ENCODE peak calls at places on chromosome 19, in seven cellular contexts. L is A549, X is heart left ventricle, D is upper lobe of left lung, T is ovary, W is body of pancreas, O is gastrocnemius medialis. Z is an unnamed sample.
A peak's percentile ranks its signal among the peaks of the same experiment; 100 is the strongest.

GRCh38 chr19:47330466-47330869 is 1.5 kb upstream of the C5AR2 start:
- DNase-seq in D (no peak), W (no peak), T (no peak), L (no peak), X (no peak), O (no peak), Z (no peak)

GRCh38 chr19:8639821-8640401 is 9.5 kb downstream of the NFILZ start:
- DNase-seq in L (peak; percentile 92), D (no peak), W (no peak), O (no peak), X (no peak), T (no peak), Z (no peak)

GRCh38 chr19:54199401-54199800 is 1.3 kb upstream of the RPS9 start:
- DNase-seq in D (no peak), O (no peak), L (no peak), T (no peak), W (no peak), X (no peak), Z (no peak)

GRCh38 chr19:30696514-30696913 is 324.3 kb downstream of the ZNF536 start:
- DNase-seq in O (no peak), L (peak; percentile 78), X (no peak), W (peak; percentile 66), T (no peak), D (peak; percentile 25), Z (peak; percentile 8)

GRCh38 chr19:31231181-31231580 is 118.1 kb downstream of the TSHZ3 start:
- DNase-seq in L (no peak), T (no peak), D (no peak), X (no peak), W (no peak), O (no peak), Z (no peak)

GRCh38 chr19:1618157-1619093 is 13.2 kb upstream of the UQCR11 start:
- DNase-seq in O (no peak), T (no peak), D (peak; percentile 77), X (no peak), L (peak; percentile 62), W (peak; percentile 58), Z (peak; percentile 68)

GRCh38 chr19:45294291-45295029 is 28.2 kb downstream of the CKM start:
- DNase-seq in X (peak; percentile 67), T (no peak), D (no peak), W (peak; percentile 46), O (no peak), L (no peak), Z (no peak)

GRCh38 chr19:34375598-34375997 is 10.6 kb downstream of the GPI start:
- DNase-seq in X (no peak), W (no peak), T (no peak), D (no peak), L (no peak), O (no peak), Z (no peak)

GRCh38 chr19:42452590-42452989 is 9.8 kb upstream of the CXCL17 start:
- DNase-seq in O (no peak), T (no peak), X (no peak), L (no peak), D (no peak), W (no peak), Z (no peak)

GRCh38 chr19:17795495-17795856 is 538 bp downstream of the B3GNT3 start:
- DNase-seq in D (no peak), X (no peak), T (no peak), L (no peak), W (no peak), O (no peak), Z (no peak)

GRCh38 chr19:44662686-44663085 is 8.6 kb upstream of the CEACAM19 start:
- DNase-seq in X (no peak), L (no peak), W (no peak), O (no peak), T (no peak), D (no peak), Z (no peak)

GRCh38 chr19:11766597-11767591 is at the start of gene ZNF441:
- DNase-seq in D (peak; percentile 99), L (peak; percentile 1), X (peak; percentile 97), W (peak; percentile 98), T (peak; percentile 95), O (peak; percentile 95), Z (peak; percentile 95)

GRCh38 chr19:47373246-47374240 is 24.4 kb downstream of the DHX34 start:
- DNase-seq in O (no peak), X (no peak), T (no peak), D (peak; percentile 68), L (no peak), W (no peak), Z (no peak)

GRCh38 chr19:30739394-30739793 is 367.2 kb downstream of the ZNF536 start:
- DNase-seq in W (no peak), L (no peak), D (no peak), T (no peak), X (no peak), O (peak; percentile 17), Z (no peak)

GRCh38 chr19:11506101-11506555 is 489 bp upstream of the ZNF653 start:
- DNase-seq in X (peak; percentile 25), W (no peak), T (no peak), D (peak; percentile 88), L (no peak), O (no peak), Z (no peak)

GRCh38 chr19:42191855-42192254 is 25.6 kb downstream of the DEDD2 start:
- DNase-seq in T (no peak), O (no peak), W (no peak), D (no peak), L (peak; percentile 87), X (no peak), Z (peak; percentile 13)

GRCh38 chr19:27794444-27795042 is 1418.4 kb downstream of the UQCRFS1 start:
- DNase-seq in D (peak; percentile 61), X (peak; percentile 36), O (no peak), T (no peak), L (no peak), W (no peak), Z (peak; percentile 59)

DNA sequence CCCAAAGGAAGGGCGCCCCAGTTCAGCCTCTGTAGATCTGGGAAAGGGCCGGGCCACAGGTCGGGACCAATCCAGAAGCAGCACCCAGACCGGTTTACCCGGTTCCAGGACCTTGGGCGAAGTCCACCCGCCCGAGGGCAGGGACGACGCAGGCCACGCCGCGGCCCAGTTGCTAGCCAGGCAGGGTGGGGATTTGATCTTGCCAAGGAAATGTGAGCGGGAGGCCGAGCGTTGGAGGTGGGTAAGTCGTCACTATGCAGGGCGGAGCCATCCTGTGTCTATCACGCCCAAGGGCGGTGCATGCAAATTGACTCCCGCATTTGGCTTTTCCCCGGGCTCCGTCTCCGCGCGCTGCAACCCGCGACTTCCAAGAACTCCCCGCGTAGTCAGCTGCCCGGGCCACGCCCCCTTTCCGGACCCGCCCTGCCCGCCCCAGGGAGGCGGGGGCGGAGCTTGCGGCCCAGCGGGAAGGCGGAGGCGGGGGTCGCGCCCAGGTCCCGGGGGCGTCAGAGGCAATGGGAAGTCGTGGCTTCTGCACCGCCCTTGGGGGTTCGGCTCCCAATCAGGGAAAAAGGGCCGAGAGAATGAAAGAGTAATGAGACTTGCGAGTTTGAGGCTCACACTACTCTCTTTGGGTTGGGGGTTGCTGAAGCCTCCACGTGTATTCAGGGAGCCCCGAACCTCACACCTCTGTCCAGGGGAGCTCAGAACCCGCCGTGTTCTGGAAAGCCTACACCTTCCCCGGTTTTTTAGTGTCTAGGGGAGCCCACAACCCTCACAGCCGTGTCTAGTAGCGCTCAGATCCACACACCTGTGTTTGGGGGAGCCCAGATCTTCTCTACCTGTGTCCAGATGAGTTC is 12.8 kb downstream of the IER2 start:
- DNase-seq in T (peak; percentile 97), W (peak; percentile 99), L (peak; percentile 99), X (peak; percentile 98), D (peak; percentile 97), O (peak; percentile 95), Z (peak; percentile 97)
- TF ChIP-seq POLR2A in T (peak; percentile 47), W (no peak), L (peak; percentile 33), X (peak; percentile 75), D (peak; percentile 79), O (peak; percentile 38), Z (peak; percentile 69)

GRCh38 chr19:38852231-38853044 is 2.7 kb upstream of the HNRNPL start:
- DNase-seq in L (peak; percentile 89), T (peak; percentile 72), W (peak; percentile 66), X (peak; percentile 72), O (no peak), D (peak; percentile 76), Z (peak; percentile 72)

GRCh38 chr19:38850231-38850975 is 617 bp upstream of the HNRNPL start:
- DNase-seq in D (peak; percentile 95), T (peak; percentile 100), O (peak; percentile 100), X (peak; percentile 100), L (peak; percentile 100), W (peak; percentile 100), Z (peak; percentile 100)

GRCh38 chr19:38850976-38851621 is 1.3 kb upstream of the HNRNPL start:
- DNase-seq in W (no peak), X (no peak), D (peak; percentile 76), T (peak; percentile 58), L (no peak), O (no peak), Z (peak; percentile 74)

GRCh38 chr19:38853214-38853613 is 3.4 kb upstream of the HNRNPL start:
- DNase-seq in W (no peak), X (no peak), T (no peak), O (no peak), D (no peak), L (no peak), Z (no peak)

GRCh38 chr19:38851622-38852230 is 1.9 kb upstream of the HNRNPL start:
- DNase-seq in X (peak; percentile 96), W (peak; percentile 94), D (peak; percentile 98), O (peak; percentile 92), T (peak; percentile 94), L (peak; percentile 98), Z (peak; percentile 96)
- TF ChIP-seq POLR2A in X (peak; percentile 67), W (peak; percentile 71), D (peak; percentile 88), O (peak; percentile 96), T (peak; percentile 72), L (peak; percentile 68), Z (peak; percentile 69)

DNA sequence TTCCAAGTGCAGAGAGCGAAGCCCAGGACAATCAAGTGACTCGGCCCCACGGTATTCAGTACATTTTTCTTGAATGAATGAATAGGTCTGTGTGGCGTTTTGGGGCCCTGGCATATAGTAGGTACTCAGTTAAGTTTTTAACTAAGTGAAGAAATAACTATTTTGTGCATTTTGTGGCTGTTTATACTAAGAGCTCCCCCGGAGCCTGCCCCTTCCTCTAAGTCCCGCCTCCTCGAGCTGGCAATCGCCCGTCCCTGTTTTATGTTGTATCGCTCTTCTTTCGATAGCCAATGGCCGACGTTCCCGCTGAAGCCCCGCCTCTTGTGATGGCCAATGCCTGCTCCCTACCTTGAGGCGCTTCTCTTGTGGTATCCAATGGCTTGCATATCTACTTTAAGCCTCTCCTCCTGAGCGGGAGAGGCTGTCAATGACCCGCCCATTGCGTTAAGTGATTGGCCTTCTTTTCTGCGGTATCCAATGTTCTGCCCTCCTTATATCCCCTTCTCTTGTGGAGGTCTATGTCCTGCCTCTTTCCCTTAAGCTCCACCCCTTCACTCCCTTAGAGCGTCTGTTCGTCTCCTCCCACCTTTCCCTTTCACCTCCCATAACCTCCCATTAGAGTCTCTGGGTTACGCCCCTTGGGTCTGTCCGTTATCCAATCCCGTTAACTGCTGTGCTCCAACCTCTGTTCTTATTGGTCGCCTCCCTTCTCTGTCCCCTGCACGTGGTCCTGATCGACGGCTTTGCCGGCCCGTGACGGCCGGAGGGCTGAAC is 510 bp upstream of the HDGFL2 start:
- DNase-seq in L (peak; percentile 99), X (peak; percentile 98), D (no peak), T (peak; percentile 97), O (peak; percentile 99), W (peak; percentile 98), Z (peak; percentile 100)
- TF ChIP-seq POLR2A in L (no peak), X (peak; percentile 79), D (peak; percentile 81), T (no peak), O (peak; percentile 45), W (peak; percentile 74), Z (peak; percentile 91)

DNA sequence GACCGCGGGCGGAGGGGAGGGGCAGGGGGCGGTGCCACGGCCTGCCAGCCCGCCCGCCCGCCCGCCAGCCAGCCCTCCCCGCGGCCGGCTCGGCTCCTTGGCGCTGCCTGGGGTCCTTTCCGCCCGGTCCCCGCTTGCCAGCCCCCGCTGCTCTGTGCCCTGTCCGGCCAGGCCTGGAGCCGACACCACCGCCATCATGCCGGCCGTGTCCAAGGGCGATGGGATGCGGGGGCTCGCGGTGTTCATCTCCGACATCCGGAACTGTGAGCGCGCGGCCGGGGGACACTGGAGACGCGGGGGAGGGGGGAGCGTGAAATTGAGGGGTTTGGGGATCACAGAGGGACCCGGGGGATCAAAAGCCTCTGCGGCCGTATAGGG is at the start of gene AP2A1:
- DNase-seq in L (no peak), O (no peak), D (no peak), X (no peak), W (no peak), T (no peak), Z (no peak)
- TF ChIP-seq POLR2A in L (peak; percentile 60), O (peak; percentile 64), D (peak; percentile 56), X (peak; percentile 45), W (no peak), T (peak; percentile 64), Z (no peak)

Z was measured in erythroblast.